ENCODE peak calls at places on chromosome 11, in four cellular contexts. P is WTC11, Z is HEK293T, B is HepG2. Y is an unnamed sample.

GRCh38 chr11:65479184-65480145 is 19.4 kb upstream of the MALAT1 start:
- DNase-seq in B (no peak), P (peak), Z (no peak), Y (peak)

GRCh38 chr11:12952094-12952493 is 57.0 kb upstream of the RASSF10 start:
- DNase-seq in B (no peak), Z (no peak), P (no peak), Y (no peak)

GRCh38 chr11:1763796-1764661 is at the start of gene CTSD:
- DNase-seq in B (peak), P (peak), Z (peak), Y (peak)

GRCh38 chr11:66221726-66222236 is 46.7 kb upstream of the RAB1B start:
- DNase-seq in Z (no peak), B (no peak), P (no peak), Y (no peak)

GRCh38 chr11:45654741-45655283 is 10.6 kb downstream of the CHST1 start:
- DNase-seq in P (no peak), Z (no peak), B (no peak), Y (no peak)

GRCh38 chr11:107538821-107539220 is 26.7 kb downstream of the ALKBH8 start:
- DNase-seq in B (no peak), P (no peak), Z (no peak), Y (no peak)

GRCh38 chr11:17352925-17353227 is 1.3 kb downstream of the NCR3LG1 start:
- DNase-seq in P (peak), B (peak), Z (peak), Y (peak)

GRCh38 chr11:56396047-56396446 is 16.4 kb upstream of the OR5AL1 start:
- DNase-seq in Z (no peak), P (no peak), B (no peak), Y (no peak)

GRCh38 chr11:102620858-102621561 is 4.1 kb downstream of the MMP20 start:
- DNase-seq in B (no peak), Z (no peak), P (no peak), Y (no peak)

GRCh38 chr11:69834251-69834650 is 15.0 kb upstream of the FGF3 start:
- DNase-seq in Z (no peak), P (no peak), B (no peak), Y (no peak)

GRCh38 chr11:14549891-14550290 is 29.7 kb upstream of the PSMA1 start:
- DNase-seq in B (no peak), Z (no peak), P (no peak), Y (no peak)
- TF ChIP-seq ELF4 in B (no peak), Z (no peak), P (no peak), Y (no peak)

GRCh38 chr11:96303067-96303466 is 39.9 kb downstream of the MAML2 start:
- DNase-seq in P (no peak), Z (no peak), B (no peak), Y (no peak)
- TF ChIP-seq ELF4 in P (no peak), Z (no peak), B (no peak), Y (no peak)

DNA sequence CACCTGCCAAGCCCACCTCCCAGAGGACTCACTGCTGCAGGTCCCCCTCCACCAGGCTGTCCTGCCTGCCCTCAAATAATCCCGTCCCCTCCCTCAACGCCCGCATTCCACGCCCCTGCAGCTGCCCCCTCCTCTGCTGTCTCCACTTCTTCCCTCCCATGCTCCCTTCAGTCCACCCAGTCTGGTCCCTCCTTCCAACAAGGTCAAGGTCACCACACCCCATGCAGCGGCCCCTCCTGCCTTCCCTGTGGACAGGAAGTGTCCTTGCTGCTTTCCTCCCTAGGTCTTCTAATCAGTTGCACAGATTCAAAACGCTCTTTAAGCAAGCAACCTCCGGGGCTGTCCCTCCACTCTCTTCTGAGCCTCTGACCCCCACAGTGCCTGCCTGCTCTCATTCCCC is 12.1 kb downstream of the MACROD1 start:
- DNase-seq in Z (no peak), B (peak), P (no peak), Y (peak)
- TF ChIP-seq ELF4 in Z (no peak), B (no peak), P (no peak), Y (no peak)

DNA sequence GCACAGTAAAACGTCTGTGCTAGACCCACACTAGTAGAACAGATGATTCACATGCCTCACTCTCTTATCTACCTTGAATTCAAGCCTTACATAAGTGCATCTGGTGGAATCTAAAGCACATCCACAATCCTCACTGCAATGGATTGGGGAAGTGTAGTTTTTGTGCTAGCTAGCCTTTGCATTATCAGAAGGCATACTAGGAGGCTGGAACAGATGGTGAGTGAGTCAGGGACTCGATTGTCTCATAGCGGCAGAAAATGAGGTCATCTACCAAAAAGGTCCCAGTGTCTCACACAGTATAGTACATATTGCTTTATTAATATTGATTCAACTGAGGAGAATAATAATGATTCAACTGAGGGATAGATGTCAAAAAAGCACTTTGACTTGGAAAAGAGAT is 9.3 kb downstream of the MSANTD4 start:
- DNase-seq in B (no peak), Z (no peak), P (no peak), Y (no peak)
- TF ChIP-seq ELF4 in B (no peak), Z (no peak), P (no peak), Y (no peak)

GRCh38 chr11:111977141-111978027 is 40.2 kb downstream of the DIXDC1 start:
- DNase-seq in Z (peak), B (no peak), P (peak), Y (no peak)
- TF ChIP-seq ELF4 in Z (no peak), B (no peak), P (no peak), Y (no peak)

GRCh38 chr11:79189055-79189454 is 251.8 kb downstream of the TENM4 start:
- DNase-seq in P (no peak), Z (no peak), B (no peak), Y (no peak)
- TF ChIP-seq ELF4 in P (no peak), Z (no peak), B (no peak), Y (no peak)

Y was measured in K562.